ENCODE peak calls at places on chromosome 5, in five cellular contexts. T is uterus, M is kidney epithelial cell, E is gastrocnemius medialis, U is vagina. S is an unnamed sample. For H3K36me3, the result is how much of the 10 kb centered on the place peaks cover.

GRCh38 chr5:58543723-58544122 is 39.2 kb upstream of the RAB3C start:
- DNase-seq in T (no peak), E (no peak), M (no peak), U (no peak), S (no peak)

GRCh38 chr5:109703827-109704226 is 14.1 kb downstream of the MAN2A1 start:
- DNase-seq in M (no peak), T (no peak), E (peak), U (no peak), S (no peak)

GRCh38 chr5:93158841-93159240 is 422.2 kb downstream of the NR2F1-AS1 start:
- DNase-seq in T (no peak), E (no peak), M (no peak), U (no peak), S (no peak)

GRCh38 chr5:136080483-136081180 is 51.8 kb downstream of the TGFBI start:
- DNase-seq in M (peak), E (peak), T (peak), U (no peak), S (no peak)

GRCh38 chr5:2721739-2722138 is 29.7 kb downstream of the IRX2 start:
- DNase-seq in U (peak), E (no peak), T (no peak), M (no peak), S (no peak)

GRCh38 chr5:14850419-14851066 is 21.0 kb downstream of the ANKH start:
- DNase-seq in U (no peak), M (no peak), T (no peak), E (no peak), S (no peak)

GRCh38 chr5:43840424-43841232 is 237.6 kb downstream of the NNT start:
- DNase-seq in E (no peak), U (no peak), T (no peak), M (no peak), S (no peak)

GRCh38 chr5:50699737-50700136 is 33.3 kb downstream of the PARP8 start:
- DNase-seq in T (no peak), E (no peak), U (no peak), M (no peak), S (no peak)

GRCh38 chr5:147559725-147560124 is 49.9 kb upstream of the DPYSL3 start:
- DNase-seq in M (no peak), U (no peak), E (no peak), T (no peak), S (no peak)

GRCh38 chr5:107796797-107797196 is 126.1 kb upstream of the EFNA5 start:
- DNase-seq in E (no peak), U (no peak), T (no peak), M (no peak), S (no peak)

GRCh38 chr5:179258001-179258921 is 87.0 kb downstream of the ADAMTS2 start:
- DNase-seq in M (no peak), U (peak), E (peak), T (peak), S (no peak)

GRCh38 chr5:32055891-32056866 is 117.9 kb downstream of the GOLPH3 start:
- DNase-seq in T (no peak), U (no peak), M (no peak), E (no peak), S (no peak)

GRCh38 chr5:91070761-91071429 is 312.2 kb downstream of the ARRDC3 start:
- DNase-seq in E (no peak), T (no peak), M (no peak), U (no peak), S (no peak)

GRCh38 chr5:169164481-169164925 is 136.4 kb downstream of the SLIT3 start:
- DNase-seq in M (peak), T (no peak), U (no peak), E (no peak), S (no peak)

GRCh38 chr5:128470663-128471062 is 67.4 kb downstream of the FBN2 start:
- DNase-seq in T (no peak), M (no peak), E (no peak), U (no peak), S (no peak)

GRCh38 chr5:107633171-107633901 is 37.4 kb downstream of the EFNA5 start:
- DNase-seq in M (no peak), T (no peak), E (no peak), U (no peak), S (no peak)

GRCh38 chr5:67089200-67089725 is 107.3 kb downstream of the CD180 start:
- DNase-seq in M (no peak), T (no peak), U (no peak), E (no peak), S (no peak)

GRCh38 chr5:179969110-179969509 is 61.4 kb upstream of the TBC1D9B start:
- DNase-seq in T (no peak), M (no peak), U (no peak), E (no peak), S (no peak)

GRCh38 chr5:68330564-68330963 is 115.0 kb downstream of the PIK3R1 start:
- DNase-seq in E (no peak), U (peak), T (peak), M (no peak), S (no peak)

GRCh38 chr5:112492291-112492690 is 73.2 kb upstream of the EPB41L4A start:
- DNase-seq in E (no peak), T (no peak), M (peak), U (no peak), S (peak)

GRCh38 chr5:39599721-39600431 is 175.1 kb upstream of the DAB2 start:
- DNase-seq in T (no peak), U (no peak), M (no peak), E (no peak), S (no peak)
- H3K36me3 ChIP-seq in T (under half), U (under half), M (under half), E (under half), S (under half)

GRCh38 chr5:77437194-77437593 is 54.9 kb downstream of the WDR41 start:
- DNase-seq in M (no peak), U (no peak), E (no peak), T (no peak), S (no peak)
- TF ChIP-seq CTCF in M (no peak), U (no peak), E (no peak), T (peak), S (peak)

DNA sequence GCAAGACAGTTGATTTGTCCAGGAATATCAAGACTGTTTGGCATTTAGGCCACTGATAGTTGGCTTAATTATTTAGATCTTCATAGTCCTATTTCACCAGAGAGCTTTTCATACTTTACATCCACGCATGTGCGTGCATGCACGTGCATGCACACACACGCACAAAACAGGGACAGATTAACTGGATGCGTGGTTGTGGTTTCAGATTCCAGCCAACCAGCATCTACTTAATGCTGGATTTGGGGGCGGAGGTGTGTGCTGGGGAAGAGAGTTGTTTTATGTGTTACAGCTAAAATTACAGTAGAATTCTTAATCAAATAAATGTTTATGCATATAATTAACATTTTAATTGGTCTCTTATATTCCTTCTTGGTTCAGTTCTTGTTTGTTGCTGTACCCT is 7.3 kb downstream of the RNF14 start:
- DNase-seq in U (no peak), M (no peak), E (no peak), T (no peak), S (no peak)
- H3K36me3 ChIP-seq in U (under half), M (under half), E (half or more), T (under half), S (half or more)

GRCh38 chr5:59588922-59589321 is 304.6 kb downstream of the PDE4D start:
- DNase-seq in T (no peak), U (no peak), E (no peak), M (no peak), S (no peak)

GRCh38 chr5:59586811-59587340 is 306.6 kb downstream of the PDE4D start:
- DNase-seq in E (no peak), T (no peak), U (no peak), M (no peak), S (no peak)

GRCh38 chr5:59591162-59591561 is 302.4 kb downstream of the PDE4D start:
- DNase-seq in M (no peak), E (no peak), T (no peak), U (no peak), S (no peak)

GRCh38 chr5:59584858-59585846 is 308.4 kb downstream of the PDE4D start:
- DNase-seq in T (no peak), E (peak), U (no peak), M (no peak), S (no peak)

GRCh38 chr5:59587489-59588337 is 305.8 kb downstream of the PDE4D start:
- DNase-seq in U (no peak), M (peak), E (peak), T (no peak), S (peak)
- TF ChIP-seq CTCF in U (no peak), M (peak), E (peak), T (no peak), S (no peak)

DNA sequence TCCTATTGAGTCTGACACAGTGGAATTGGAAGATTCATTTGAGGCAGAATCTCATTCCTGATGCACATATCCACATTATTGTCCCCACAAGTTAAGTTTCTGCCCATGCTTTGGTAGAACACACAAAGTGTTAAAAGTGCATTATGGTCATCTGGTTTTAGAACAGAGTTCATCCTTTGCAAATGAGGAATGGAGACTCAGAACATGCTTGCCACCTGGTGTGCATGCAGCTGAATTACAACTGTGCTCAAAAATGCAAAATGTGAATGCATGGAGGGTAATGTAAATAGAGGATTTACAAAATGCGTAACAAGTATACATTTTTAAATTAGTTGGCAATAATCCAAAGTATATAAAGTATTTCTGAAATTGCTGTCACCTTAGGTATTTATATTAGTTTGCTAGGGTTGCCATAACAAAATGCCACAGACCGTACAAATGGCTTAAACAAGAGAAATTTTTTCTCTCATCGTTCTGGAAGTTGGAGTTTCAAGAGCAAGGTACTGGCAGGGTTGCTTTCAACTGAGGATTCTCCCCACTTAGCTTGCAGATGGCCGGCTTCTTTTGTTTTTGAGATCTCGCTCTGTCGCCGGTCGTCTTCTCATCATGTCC is 671.1 kb downstream of the TAF11L14 start:
- DNase-seq in T (no peak), U (no peak), M (no peak), E (no peak), S (no peak)
- H3K36me3 ChIP-seq in T (under half), U (under half), M (under half), E (under half), S (under half)

GRCh38 chr5:1011741-1012315 is 3.2 kb downstream of the NKD2 start:
- DNase-seq in E (no peak), U (no peak), M (no peak), T (no peak), S (no peak)

GRCh38 chr5:1010641-1011046 is 2.0 kb downstream of the NKD2 start:
- DNase-seq in M (no peak), E (peak), T (no peak), U (no peak), S (no peak)

GRCh38 chr5:1012316-1012841 is 3.8 kb downstream of the NKD2 start:
- DNase-seq in M (no peak), T (no peak), E (peak), U (no peak), S (no peak)

GRCh38 chr5:1010181-1010510 is 1.5 kb downstream of the NKD2 start:
- DNase-seq in T (no peak), M (no peak), E (peak), U (no peak), S (no peak)

GRCh38 chr5:1011226-1011631 is 2.6 kb downstream of the NKD2 start:
- DNase-seq in M (no peak), E (peak), T (no peak), U (no peak), S (peak)
- TF ChIP-seq CTCF in M (peak), E (no peak), T (no peak), U (no peak), S (peak)

GRCh38 chr5:142984525-142984924 is 214.3 kb downstream of the ARHGAP26 start:
- DNase-seq in T (no peak), U (no peak), M (no peak), E (no peak), S (no peak)

GRCh38 chr5:142981886-142982820 is 212.0 kb downstream of the ARHGAP26 start:
- DNase-seq in E (peak), M (no peak), T (peak), U (no peak), S (no peak)

GRCh38 chr5:142981475-142981874 is 211.3 kb downstream of the ARHGAP26 start:
- DNase-seq in U (no peak), E (no peak), M (no peak), T (no peak), S (no peak)

GRCh38 chr5:142982821-142983200 is 212.6 kb downstream of the ARHGAP26 start:
- DNase-seq in T (no peak), M (no peak), U (no peak), E (no peak), S (no peak)

GRCh38 chr5:142984016-142984415 is 213.8 kb downstream of the ARHGAP26 start:
- DNase-seq in U (no peak), T (no peak), E (no peak), M (no peak), S (no peak)
- H3K36me3 ChIP-seq in U (under half), T (under half), E (under half), M (under half), S (under half)

DNA sequence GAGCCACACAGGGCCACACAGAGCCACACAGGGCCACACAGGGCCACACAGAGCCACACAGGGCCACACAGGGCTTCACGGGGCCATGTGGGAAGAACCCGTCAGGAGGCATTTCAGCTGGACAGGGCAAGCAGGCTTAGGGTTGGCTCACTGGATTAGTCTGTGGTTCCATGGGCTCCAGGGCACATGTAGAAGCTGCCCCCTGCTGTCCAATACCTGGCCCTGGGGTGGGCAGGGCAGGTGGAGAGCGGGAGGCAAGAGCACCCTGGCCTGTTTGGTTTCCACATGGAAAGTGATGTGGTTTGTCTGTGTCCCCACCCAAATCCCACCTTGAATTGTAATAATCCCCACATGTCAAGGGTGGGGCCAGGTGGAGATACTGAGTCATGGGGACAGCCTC is 16.4 kb upstream of the LPCAT1 start:
- DNase-seq in E (no peak), M (no peak), U (peak), T (peak), S (no peak)
- TF ChIP-seq CTCF in E (no peak), M (no peak), U (no peak), T (no peak), S (peak)

GRCh38 chr5:81980160-81980559 is 8.3 kb downstream of the ATG10 start:
- DNase-seq in U (no peak), E (no peak), T (no peak), M (no peak), S (no peak)

GRCh38 chr5:81986126-81986525 is 14.3 kb downstream of the ATG10 start:
- DNase-seq in E (no peak), M (no peak), T (no peak), U (no peak), S (no peak)

GRCh38 chr5:81980598-81981260 is 8.9 kb downstream of the ATG10 start:
- DNase-seq in M (no peak), T (no peak), U (no peak), E (no peak), S (no peak)
- H3K36me3 ChIP-seq in M (under half), T (under half), U (under half), E (under half), S (under half)

DNA sequence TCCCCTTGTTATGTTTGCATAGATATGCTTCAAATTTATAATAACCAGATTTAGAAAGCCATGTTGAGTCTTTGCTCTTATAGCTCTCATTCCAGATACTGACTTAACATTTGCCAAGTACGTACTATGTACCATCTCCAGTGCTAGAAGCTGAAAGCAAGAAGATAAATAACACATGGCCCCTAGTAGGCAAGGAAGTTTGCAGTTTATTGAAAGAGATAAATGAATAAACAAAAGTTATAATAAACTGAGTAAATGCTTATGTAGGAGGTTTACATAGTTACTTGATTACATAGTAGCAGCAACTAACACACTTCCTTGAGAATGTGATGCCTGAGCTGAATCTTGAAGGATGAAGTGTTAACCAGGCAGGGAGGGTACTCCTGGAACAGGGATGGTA is 628.3 kb downstream of the HINT1 start:
- DNase-seq in U (no peak), E (no peak), M (no peak), T (no peak), S (no peak)
- TF ChIP-seq CTCF in U (no peak), E (no peak), M (no peak), T (no peak), S (no peak)